ENCODE peak calls at places on chromosomes 12 and 14, in four cellular contexts. B, E, T and N are unnamed samples.

GRCh38 chr12:123071401-123072304 is 79.2 kb downstream of the PITPNM2 start:
- DNase-seq in B (no peak), E (no peak), T (no peak), N (no peak)

GRCh38 chr14:93320489-93320888 is 12.3 kb downstream of the BTBD7 start:
- DNase-seq in B (no peak), E (no peak), T (no peak), N (no peak)

GRCh38 chr14:22979748-22980392 is 2.5 kb downstream of the AJUBA start:
- DNase-seq in B (no peak), E (no peak), T (no peak), N (no peak)

GRCh38 chr12:89698607-89699006 is 10.0 kb downstream of the ATP2B1 start:
- DNase-seq in B (no peak), E (no peak), T (no peak), N (no peak)

GRCh38 chr12:124389537-124390441 is 94.9 kb downstream of the RFLNA start:
- DNase-seq in B (no peak), E (no peak), T (no peak), N (no peak)

GRCh38 chr12:47870175-47870781 is 34.5 kb downstream of the VDR start:
- DNase-seq in B (no peak), E (no peak), T (no peak), N (no peak)

GRCh38 chr12:4346931-4347330 is 25.9 kb downstream of the TIGAR start:
- DNase-seq in B (no peak), E (no peak), T (no peak), N (no peak)

GRCh38 chr14:75985618-75986438 is at the start of gene IFT43:
- DNase-seq in B (peak), E (peak), T (peak), N (peak)

GRCh38 chr12:111819191-111820158 is 22.6 kb upstream of the MAPKAPK5 start:
- DNase-seq in B (no peak), E (no peak), T (no peak), N (no peak)